ENCODE peak calls at places on chromosomes 4 and X, in nine cellular contexts. One of them, this sample, is unnamed. For H3K4me1, the result is how much of the 10 kb centered on the place peaks cover.

GRCh38 chrX:96684339-96685204 is at the start of gene DIAPH2:
- DNase-seq in vagina: no peak
- DNase-seq in Peyer's patch: peak
- DNase-seq in sigmoid colon: peak
- DNase-seq in breast epithelium: peak
- DNase-seq in tibial nerve: peak
- DNase-seq in spleen: peak
- DNase-seq in IMR-90: peak
- DNase-seq in body of pancreas: peak
- DNase-seq in this sample: peak

GRCh38 chrX:56318076-56318475 is 85.9 kb downstream of the KLF8 start:
- DNase-seq in vagina: no peak
- DNase-seq in Peyer's patch: no peak
- DNase-seq in sigmoid colon: no peak
- DNase-seq in breast epithelium: no peak
- DNase-seq in tibial nerve: no peak
- DNase-seq in spleen: no peak
- DNase-seq in IMR-90: no peak
- DNase-seq in body of pancreas: no peak
- DNase-seq in this sample: no peak

GRCh38 chrX:81237516-81237915 is 35.6 kb downstream of the SH3BGRL start:
- DNase-seq in vagina: no peak
- DNase-seq in Peyer's patch: no peak
- DNase-seq in sigmoid colon: no peak
- DNase-seq in breast epithelium: no peak
- DNase-seq in tibial nerve: no peak
- DNase-seq in spleen: no peak
- DNase-seq in IMR-90: no peak
- DNase-seq in body of pancreas: no peak
- DNase-seq in this sample: no peak

GRCh38 chrX:75181721-75182120 is 25.6 kb upstream of the ABCB7 start:
- DNase-seq in vagina: no peak
- DNase-seq in Peyer's patch: no peak
- DNase-seq in sigmoid colon: no peak
- DNase-seq in breast epithelium: no peak
- DNase-seq in tibial nerve: no peak
- DNase-seq in spleen: no peak
- DNase-seq in IMR-90: peak
- DNase-seq in body of pancreas: no peak
- DNase-seq in this sample: no peak

GRCh38 chrX:155070663-155070974 is 317 bp downstream of the CMC4 start:
- DNase-seq in vagina: no peak
- DNase-seq in Peyer's patch: no peak
- DNase-seq in sigmoid colon: peak
- DNase-seq in breast epithelium: no peak
- DNase-seq in tibial nerve: peak
- DNase-seq in spleen: no peak
- DNase-seq in IMR-90: no peak
- DNase-seq in body of pancreas: no peak
- DNase-seq in this sample: no peak

GRCh38 chr4:119729815-119730643 is 101.4 kb upstream of the PDE5A start:
- DNase-seq in vagina: no peak
- DNase-seq in Peyer's patch: peak
- DNase-seq in sigmoid colon: no peak
- DNase-seq in breast epithelium: no peak
- DNase-seq in tibial nerve: no peak
- DNase-seq in spleen: no peak
- DNase-seq in IMR-90: peak
- DNase-seq in body of pancreas: peak
- DNase-seq in this sample: peak

GRCh38 chr4:110970642-110971041 is 347.8 kb upstream of the PITX2 start:
- DNase-seq in vagina: no peak
- DNase-seq in Peyer's patch: peak
- DNase-seq in sigmoid colon: no peak
- DNase-seq in breast epithelium: no peak
- DNase-seq in tibial nerve: no peak
- DNase-seq in spleen: no peak
- DNase-seq in IMR-90: peak
- DNase-seq in body of pancreas: peak
- DNase-seq in this sample: peak

GRCh38 chrX:154991476-154991875 is 31.0 kb downstream of the F8 start:
- DNase-seq in vagina: no peak
- DNase-seq in Peyer's patch: no peak
- DNase-seq in sigmoid colon: no peak
- DNase-seq in breast epithelium: no peak
- DNase-seq in tibial nerve: no peak
- DNase-seq in spleen: no peak
- DNase-seq in IMR-90: no peak
- DNase-seq in body of pancreas: no peak
- DNase-seq in this sample: no peak

GRCh38 chrX:1380672-1381233 is 11.2 kb downstream of the SLC25A6 start:
- DNase-seq in vagina: no peak
- DNase-seq in Peyer's patch: peak
- DNase-seq in sigmoid colon: peak
- DNase-seq in breast epithelium: no peak
- DNase-seq in tibial nerve: no peak
- DNase-seq in spleen: no peak
- DNase-seq in IMR-90: no peak
- DNase-seq in body of pancreas: no peak
- DNase-seq in this sample: no peak

GRCh38 chrX:123713841-123714240 is 19.0 kb downstream of the THOC2 start:
- DNase-seq in vagina: no peak
- DNase-seq in Peyer's patch: no peak
- DNase-seq in sigmoid colon: no peak
- DNase-seq in breast epithelium: no peak
- DNase-seq in tibial nerve: no peak
- DNase-seq in spleen: no peak
- DNase-seq in IMR-90: peak
- DNase-seq in body of pancreas: no peak
- DNase-seq in this sample: no peak

GRCh38 chr4:111037591-111037990 is 414.7 kb upstream of the PITX2 start:
- DNase-seq in vagina: no peak
- DNase-seq in Peyer's patch: no peak
- DNase-seq in sigmoid colon: no peak
- DNase-seq in breast epithelium: no peak
- DNase-seq in tibial nerve: no peak
- DNase-seq in spleen: no peak
- DNase-seq in IMR-90: no peak
- DNase-seq in body of pancreas: no peak
- DNase-seq in this sample: no peak

DNA sequence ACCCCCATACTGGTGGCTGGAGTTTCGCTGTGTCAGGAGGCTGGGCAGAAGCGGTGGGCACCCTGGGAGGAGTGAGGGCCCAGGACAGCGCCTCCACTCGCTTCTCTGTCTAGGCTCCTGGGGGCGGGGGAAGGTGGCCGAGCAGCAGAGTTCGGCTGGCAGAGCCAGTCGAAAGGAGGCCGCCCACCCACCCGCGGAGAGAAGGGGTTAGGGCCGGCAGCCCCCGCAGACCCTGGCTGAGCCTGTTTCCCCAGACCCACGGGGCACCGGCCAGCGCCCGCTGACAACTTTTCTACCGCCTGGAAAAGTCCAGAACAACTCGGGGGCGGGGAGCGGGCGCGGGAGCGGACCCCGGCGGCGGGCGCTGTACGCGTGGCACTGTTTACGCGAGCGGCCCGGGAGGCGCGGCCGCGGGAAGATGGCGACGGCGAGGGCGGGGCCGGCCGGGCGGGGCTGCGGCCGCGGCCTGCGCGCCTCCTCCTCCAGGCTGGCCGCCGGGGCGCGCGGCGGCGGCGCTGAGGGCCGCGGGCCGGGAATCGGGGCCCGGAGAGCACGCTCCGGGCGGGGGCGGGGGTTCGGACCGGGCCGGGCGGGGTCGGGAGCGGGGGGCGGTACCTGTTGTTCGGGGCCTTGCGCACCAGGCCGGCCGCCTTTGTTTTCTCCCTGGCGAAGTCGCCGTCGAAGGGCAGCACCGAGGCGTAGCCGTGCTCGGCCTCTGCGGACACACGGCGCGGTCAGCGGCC is 628 bp downstream of the MXD4 start:
- DNase-seq in vagina: no peak
- DNase-seq in Peyer's patch: peak
- DNase-seq in sigmoid colon: peak
- DNase-seq in breast epithelium: no peak
- DNase-seq in tibial nerve: no peak
- DNase-seq in spleen: peak
- DNase-seq in IMR-90: peak
- DNase-seq in body of pancreas: peak
- DNase-seq in this sample: peak
- TF ChIP-seq POLR2A in vagina: no peak
- TF ChIP-seq POLR2A in Peyer's patch: no peak
- TF ChIP-seq POLR2A in sigmoid colon: no peak
- TF ChIP-seq POLR2A in breast epithelium: no peak
- TF ChIP-seq POLR2A in tibial nerve: no peak
- TF ChIP-seq POLR2A in spleen: no peak
- TF ChIP-seq POLR2A in IMR-90: peak
- TF ChIP-seq POLR2A in body of pancreas: peak
- TF ChIP-seq POLR2A in this sample: no peak

GRCh38 chr4:89469930-89470375 is 162.4 kb upstream of the GPRIN3 start:
- DNase-seq in vagina: no peak
- DNase-seq in Peyer's patch: no peak
- DNase-seq in sigmoid colon: no peak
- DNase-seq in breast epithelium: no peak
- DNase-seq in tibial nerve: no peak
- DNase-seq in spleen: no peak
- DNase-seq in IMR-90: peak
- DNase-seq in body of pancreas: no peak
- DNase-seq in this sample: no peak
- H3K27ac ChIP-seq in vagina: no peak
- H3K27ac ChIP-seq in Peyer's patch: no peak
- H3K27ac ChIP-seq in sigmoid colon: peak
- H3K27ac ChIP-seq in breast epithelium: no peak
- H3K27ac ChIP-seq in tibial nerve: peak
- H3K27ac ChIP-seq in spleen: no peak
- H3K27ac ChIP-seq in IMR-90: peak
- H3K27ac ChIP-seq in body of pancreas: no peak
- H3K27ac ChIP-seq in this sample: no peak

DNA sequence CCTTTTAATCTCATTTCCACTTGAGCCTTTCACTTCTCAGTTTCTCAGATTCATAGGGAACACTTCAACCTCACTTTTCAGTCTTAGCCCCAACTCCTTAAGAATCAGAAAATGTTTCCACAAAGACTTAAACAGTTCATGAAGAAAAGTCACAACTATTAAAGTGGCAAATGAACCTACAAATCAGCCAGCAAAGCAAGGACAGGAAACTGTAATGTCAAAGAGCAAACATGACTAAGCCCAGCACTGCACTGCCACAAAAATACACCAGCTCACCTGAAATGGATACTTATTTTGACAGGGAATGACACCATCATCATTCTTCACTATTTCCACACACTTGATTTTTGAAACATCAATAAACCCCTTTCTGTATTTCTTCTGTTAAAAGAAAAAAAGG is 41.8 kb upstream of the TXK start:
- DNase-seq in vagina: no peak
- DNase-seq in Peyer's patch: no peak
- DNase-seq in sigmoid colon: no peak
- DNase-seq in breast epithelium: no peak
- DNase-seq in tibial nerve: no peak
- DNase-seq in spleen: no peak
- DNase-seq in IMR-90: peak
- DNase-seq in body of pancreas: no peak
- DNase-seq in this sample: no peak
- H3K4me1 ChIP-seq in vagina: under half
- H3K4me1 ChIP-seq in Peyer's patch: under half
- H3K4me1 ChIP-seq in sigmoid colon: under half
- H3K4me1 ChIP-seq in breast epithelium: under half
- H3K4me1 ChIP-seq in tibial nerve: under half
- H3K4me1 ChIP-seq in spleen: under half
- H3K4me1 ChIP-seq in IMR-90: under half
- H3K4me1 ChIP-seq in body of pancreas: under half
- H3K4me1 ChIP-seq in this sample: under half

GRCh38 chr4:78057600-78058560 is 757 bp downstream of the FRAS1 start:
- DNase-seq in vagina: no peak
- DNase-seq in Peyer's patch: peak
- DNase-seq in sigmoid colon: peak
- DNase-seq in breast epithelium: peak
- DNase-seq in tibial nerve: peak
- DNase-seq in spleen: peak
- DNase-seq in IMR-90: peak
- DNase-seq in body of pancreas: peak
- DNase-seq in this sample: peak

GRCh38 chr4:78059524-78059889 is 2.4 kb downstream of the FRAS1 start:
- DNase-seq in vagina: no peak
- DNase-seq in Peyer's patch: peak
- DNase-seq in sigmoid colon: peak
- DNase-seq in breast epithelium: peak
- DNase-seq in tibial nerve: peak
- DNase-seq in spleen: no peak
- DNase-seq in IMR-90: peak
- DNase-seq in body of pancreas: peak
- DNase-seq in this sample: peak

GRCh38 chr4:78058591-78059523 is 1.7 kb downstream of the FRAS1 start:
- DNase-seq in vagina: no peak
- DNase-seq in Peyer's patch: peak
- DNase-seq in sigmoid colon: peak
- DNase-seq in breast epithelium: peak
- DNase-seq in tibial nerve: peak
- DNase-seq in spleen: peak
- DNase-seq in IMR-90: no peak
- DNase-seq in body of pancreas: peak
- DNase-seq in this sample: peak

GRCh38 chr4:78057135-78057599 is at the start of gene FRAS1:
- DNase-seq in vagina: no peak
- DNase-seq in Peyer's patch: peak
- DNase-seq in sigmoid colon: peak
- DNase-seq in breast epithelium: no peak
- DNase-seq in tibial nerve: no peak
- DNase-seq in spleen: peak
- DNase-seq in IMR-90: no peak
- DNase-seq in body of pancreas: peak
- DNase-seq in this sample: no peak

DNA sequence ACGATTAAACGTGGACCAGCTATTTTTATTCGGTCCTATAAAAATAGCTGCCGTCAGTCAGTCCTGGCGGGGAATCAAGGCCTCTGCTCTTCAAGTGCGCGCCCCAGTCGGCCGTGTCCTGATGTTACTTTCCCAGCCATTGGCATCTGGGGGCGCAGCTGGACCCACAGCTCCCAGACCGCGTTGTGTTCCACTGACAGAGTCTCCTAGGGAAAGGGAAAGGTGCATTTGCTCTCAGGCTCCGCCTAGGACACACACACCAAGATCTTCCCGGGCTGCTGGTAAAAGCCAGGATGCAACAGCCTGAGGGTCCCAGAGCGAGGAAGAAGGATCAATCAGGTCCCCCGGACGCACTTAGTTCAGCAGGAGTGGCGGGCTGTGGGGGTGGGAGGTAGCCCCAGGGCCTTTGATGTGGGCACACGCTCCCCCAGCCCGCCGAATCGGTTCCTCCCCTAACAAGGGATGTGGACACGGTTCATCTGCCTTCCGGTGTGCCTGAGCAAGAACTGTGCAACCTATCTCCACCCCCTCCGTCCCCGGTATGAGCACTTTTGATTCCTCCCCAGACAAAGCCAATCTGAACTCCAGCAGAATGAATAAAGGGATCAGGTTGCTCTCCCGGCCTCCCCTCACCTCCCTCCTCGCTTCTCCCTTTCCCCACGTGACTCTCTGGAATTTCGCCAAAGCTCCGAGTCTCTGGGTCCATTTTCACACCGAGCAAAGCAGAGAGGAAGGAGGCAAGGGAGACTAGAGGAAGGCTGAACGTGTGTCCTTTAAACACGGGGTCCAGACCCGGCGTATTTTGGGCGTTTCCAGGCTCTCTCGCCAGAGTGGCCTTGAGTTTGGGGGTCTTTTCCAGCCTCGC is 626 bp upstream of the FRAS1 start:
- DNase-seq in vagina: no peak
- DNase-seq in Peyer's patch: peak
- DNase-seq in sigmoid colon: peak
- DNase-seq in breast epithelium: peak
- DNase-seq in tibial nerve: peak
- DNase-seq in spleen: peak
- DNase-seq in IMR-90: peak
- DNase-seq in body of pancreas: peak
- DNase-seq in this sample: peak
- TF ChIP-seq POLR2A in vagina: no peak
- TF ChIP-seq POLR2A in Peyer's patch: no peak
- TF ChIP-seq POLR2A in sigmoid colon: no peak
- TF ChIP-seq POLR2A in breast epithelium: no peak
- TF ChIP-seq POLR2A in tibial nerve: no peak
- TF ChIP-seq POLR2A in spleen: no peak
- TF ChIP-seq POLR2A in IMR-90: no peak
- TF ChIP-seq POLR2A in body of pancreas: peak
- TF ChIP-seq POLR2A in this sample: no peak

This sample was measured in adrenal gland.